ENCODE peak calls at places on chromosomes 16 and 17, in six cellular contexts. X, S, K, P, O and R are unnamed samples.

GRCh38 chr17:72719582-72720493 is 372.6 kb downstream of the SLC39A11 start:
- DNase-seq in X (no peak), S (no peak), K (no peak), P (peak), O (no peak), R (no peak)

GRCh38 chr17:79812206-79812968 is 15.5 kb upstream of the CBX8 start:
- DNase-seq in X (no peak), S (no peak), K (no peak), P (no peak), O (no peak), R (no peak)

GRCh38 chr16:22373662-22374310 is 633 bp downstream of the CDR2 start:
- DNase-seq in X (no peak), S (no peak), K (peak), P (no peak), O (no peak), R (peak)

GRCh38 chr17:39928868-39929651 is 1.5 kb downstream of the LRRC3C start:
- DNase-seq in X (no peak), S (no peak), K (no peak), P (peak), O (no peak), R (peak)

GRCh38 chr17:29158096-29158495 is 22.1 kb downstream of the MYO18A start:
- DNase-seq in X (no peak), S (no peak), K (no peak), P (peak), O (no peak), R (no peak)

GRCh38 chr16:81817789-81818304 is 38.8 kb downstream of the PLCG2 start:
- DNase-seq in X (no peak), S (no peak), K (no peak), P (no peak), O (no peak), R (peak)

GRCh38 chr16:86355114-86355513 is 155.2 kb upstream of the FOXF1 start:
- DNase-seq in X (no peak), S (no peak), K (no peak), P (peak), O (no peak), R (peak)

GRCh38 chr17:11996722-11997146 is 541 bp downstream of the ZNF18 start:
- DNase-seq in X (peak), S (peak), K (no peak), P (peak), O (no peak), R (peak)

GRCh38 chr16:23131841-23132576 is 17.2 kb downstream of the USP31 start:
- DNase-seq in X (peak), S (no peak), K (no peak), P (no peak), O (no peak), R (no peak)

GRCh38 chr16:86462334-86463084 is 47.8 kb upstream of the FOXF1 start:
- DNase-seq in X (no peak), S (no peak), K (no peak), P (no peak), O (no peak), R (peak)

GRCh38 chr17:376936-377863 is 24.6 kb upstream of the RPH3AL start:
- DNase-seq in X (no peak), S (no peak), K (no peak), P (no peak), O (peak), R (peak)

GRCh38 chr17:64165347-64165746 is 35.4 kb upstream of the ERN1 start:
- DNase-seq in X (no peak), S (no peak), K (no peak), P (no peak), O (no peak), R (no peak)